ENCODE peak calls at places on chromosomes 7 and 10, in six cellular contexts. W, V, B, A, M and L are unnamed samples.

GRCh38 chr7:139948167-139948566 is 114.6 kb downstream of the PARP12 start:
- DNase-seq in B (no peak), A (no peak), M (no peak), W (no peak), V (no peak), L (no peak)

GRCh38 chr7:75650062-75650461 is 88.7 kb downstream of the HIP1 start:
- DNase-seq in M (no peak), A (no peak), B (no peak), W (no peak), V (no peak), L (peak; percentile 55)

GRCh38 chr7:112411186-112411795 is 39.0 kb upstream of the IFRD1 start:
- DNase-seq in W (peak; percentile 43), B (peak; percentile 26), M (no peak), A (no peak), V (no peak), L (peak; percentile 47)

GRCh38 chr10:130218936-130219335 is 82.7 kb downstream of the GLRX3 start:
- DNase-seq in B (no peak), M (no peak), A (no peak), W (no peak), V (no peak), L (no peak)

GRCh38 chr7:65269150-65269856 is 104.4 kb upstream of the ZNF92 start:
- DNase-seq in M (no peak), W (peak; percentile 67), A (peak; percentile 89), B (peak; percentile 80), V (peak; percentile 81), L (peak; percentile 96)

GRCh38 chr7:17779381-17779780 is 160.9 kb downstream of the SNX13 start:
- DNase-seq in A (no peak), V (no peak), W (no peak), B (no peak), M (no peak), L (no peak)

GRCh38 chr7:128266891-128267839 is 26.1 kb downstream of the LEP start:
- DNase-seq in W (peak; percentile 13), M (no peak), V (no peak), A (peak; percentile 18), B (peak; percentile 67), L (peak; percentile 66)

GRCh38 chr7:102978280-102978679 is 65.5 kb downstream of the LRRC17 start:
- DNase-seq in B (peak; percentile 74), A (no peak), V (no peak), M (no peak), W (peak; percentile 27), L (no peak)

DNA sequence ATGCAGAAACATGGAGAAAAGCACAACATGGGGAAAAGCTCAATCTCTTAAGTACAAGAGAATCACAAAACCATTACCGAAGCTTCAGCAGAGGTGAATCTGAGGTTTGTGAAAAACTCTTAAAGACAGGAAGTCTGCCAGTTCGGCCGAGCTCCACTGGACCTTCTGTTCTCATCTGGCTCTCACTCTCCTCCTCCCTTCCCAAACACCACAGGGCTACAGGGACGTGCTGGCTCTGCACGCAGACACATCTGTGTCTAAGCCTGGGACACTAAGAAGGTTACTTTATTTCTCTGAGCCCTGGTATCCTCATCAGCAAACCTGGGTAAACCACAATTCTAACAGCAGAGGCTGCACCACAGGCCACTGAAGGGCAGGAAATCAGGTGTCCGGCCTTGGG is 133.8 kb downstream of the COBL start:
- DNase-seq in W (no peak), M (no peak), V (no peak), A (no peak), B (no peak), L (no peak)
- TF ChIP-seq CTCF in W (no peak), M (no peak), V (no peak), A (no peak), B (no peak), L (no peak)

DNA sequence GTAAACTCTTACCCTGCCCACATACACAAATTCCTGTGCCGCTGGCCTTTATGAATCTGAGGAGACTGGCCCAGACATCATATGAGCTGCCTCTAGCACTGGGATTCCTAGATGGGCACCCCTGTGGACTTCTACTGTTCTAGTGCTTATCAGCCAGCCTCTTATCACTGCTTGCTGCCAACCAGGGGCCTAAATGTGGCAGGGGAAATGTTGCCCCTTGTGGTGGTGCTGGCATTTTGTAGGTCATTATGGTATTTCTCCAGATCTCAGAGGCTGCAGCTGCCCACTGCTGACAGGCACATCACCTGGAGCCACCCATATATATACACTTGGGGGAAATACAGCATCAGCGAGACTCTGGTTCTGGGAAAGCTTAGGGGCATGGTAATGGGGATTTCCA is 5.4 kb downstream of the SFR1 start:
- DNase-seq in M (no peak), B (no peak), A (no peak), V (no peak), W (no peak), L (no peak)
- TF ChIP-seq CTCF in M (no peak), B (peak; percentile 22), A (peak; percentile 40), V (peak; percentile 50), W (peak; percentile 19), L (peak; percentile 19)

GRCh38 chr10:30821994-30822692 is 192.6 kb upstream of the LYZL2 start:
- DNase-seq in B (no peak), A (no peak), V (no peak), M (no peak), W (no peak), L (no peak)
- TF ChIP-seq CTCF in B (no peak), A (no peak), V (no peak), M (no peak), W (no peak), L (no peak)

GRCh38 chr10:99975942-99976809 is 33.6 kb downstream of the DNMBP start:
- DNase-seq in B (peak; percentile 14), W (no peak), A (no peak), M (no peak), V (no peak), L (no peak)

GRCh38 chr10:99975106-99975829 is 34.5 kb downstream of the DNMBP start:
- DNase-seq in M (peak; percentile 22), W (no peak), V (peak; percentile 56), A (no peak), B (no peak), L (no peak)

GRCh38 chr10:99977916-99978315 is 31.8 kb downstream of the DNMBP start:
- DNase-seq in A (no peak), V (no peak), M (no peak), W (no peak), B (no peak), L (no peak)

GRCh38 chr10:99976886-99977391 is 32.8 kb downstream of the DNMBP start:
- DNase-seq in A (no peak), M (no peak), W (peak; percentile 59), V (no peak), B (peak; percentile 96), L (no peak)

DNA sequence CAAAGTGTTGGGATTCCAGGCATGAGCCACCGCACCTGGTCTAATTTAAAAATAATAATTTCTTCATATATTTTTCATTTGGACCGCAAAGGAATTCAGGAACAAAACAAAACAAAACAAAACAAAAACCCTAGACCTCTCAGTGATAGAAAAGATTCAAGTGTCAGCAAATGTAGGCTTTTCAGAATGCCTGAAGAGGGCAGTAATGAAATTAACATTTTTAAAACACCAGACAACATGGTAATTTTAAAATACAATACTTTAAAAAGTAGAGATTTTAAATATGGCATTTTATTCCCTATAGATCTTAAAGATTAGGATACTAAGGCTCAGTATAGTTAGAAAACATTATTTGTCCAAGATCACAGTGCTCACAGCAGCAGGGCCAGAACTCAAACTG is 36.6 kb downstream of the DNMBP start:
- DNase-seq in V (no peak), W (no peak), M (no peak), B (no peak), A (no peak), L (no peak)
- TF ChIP-seq CTCF in V (peak; percentile 33), W (peak; percentile 32), M (peak; percentile 46), B (no peak), A (peak; percentile 45), L (no peak)

DNA sequence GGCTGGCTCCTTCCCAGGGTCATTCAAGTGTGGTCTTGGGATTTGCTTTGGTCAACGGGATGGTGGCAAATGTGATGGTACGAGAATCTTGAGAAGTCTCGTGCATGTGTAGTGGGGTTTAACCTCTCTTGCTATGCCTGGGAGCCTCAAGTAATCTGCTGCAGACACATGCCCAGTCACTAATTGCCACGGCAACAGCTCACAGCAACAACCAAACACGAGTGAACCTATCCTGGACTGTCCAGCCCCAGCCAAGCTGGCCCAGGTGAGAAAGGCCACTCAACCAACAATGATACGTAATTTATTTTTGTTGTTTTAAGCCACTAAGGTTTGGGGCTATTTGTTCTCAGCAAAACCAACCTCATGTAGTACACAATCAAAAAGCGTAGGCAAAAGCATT is 38.1 kb upstream of the DDC start:
- DNase-seq in W (no peak), M (no peak), V (no peak), B (no peak), A (no peak), L (no peak)
- TF ChIP-seq CTCF in W (no peak), M (no peak), V (no peak), B (no peak), A (no peak), L (no peak)

GRCh38 chr10:92757720-92758119 is 68.0 kb downstream of the HHEX start:
- DNase-seq in M (no peak), V (no peak), B (no peak), A (no peak), W (no peak), L (no peak)

GRCh38 chr10:92758594-92758993 is 68.8 kb downstream of the HHEX start:
- DNase-seq in A (no peak), M (no peak), V (no peak), B (no peak), W (no peak), L (no peak)

GRCh38 chr10:92756233-92757065 is 66.7 kb downstream of the HHEX start:
- DNase-seq in V (peak; percentile 84), B (no peak), W (no peak), M (peak; percentile 67), A (no peak), L (no peak)

GRCh38 chr10:92755725-92756124 is 66.0 kb downstream of the HHEX start:
- DNase-seq in W (no peak), V (no peak), B (no peak), A (no peak), M (no peak), L (no peak)

DNA sequence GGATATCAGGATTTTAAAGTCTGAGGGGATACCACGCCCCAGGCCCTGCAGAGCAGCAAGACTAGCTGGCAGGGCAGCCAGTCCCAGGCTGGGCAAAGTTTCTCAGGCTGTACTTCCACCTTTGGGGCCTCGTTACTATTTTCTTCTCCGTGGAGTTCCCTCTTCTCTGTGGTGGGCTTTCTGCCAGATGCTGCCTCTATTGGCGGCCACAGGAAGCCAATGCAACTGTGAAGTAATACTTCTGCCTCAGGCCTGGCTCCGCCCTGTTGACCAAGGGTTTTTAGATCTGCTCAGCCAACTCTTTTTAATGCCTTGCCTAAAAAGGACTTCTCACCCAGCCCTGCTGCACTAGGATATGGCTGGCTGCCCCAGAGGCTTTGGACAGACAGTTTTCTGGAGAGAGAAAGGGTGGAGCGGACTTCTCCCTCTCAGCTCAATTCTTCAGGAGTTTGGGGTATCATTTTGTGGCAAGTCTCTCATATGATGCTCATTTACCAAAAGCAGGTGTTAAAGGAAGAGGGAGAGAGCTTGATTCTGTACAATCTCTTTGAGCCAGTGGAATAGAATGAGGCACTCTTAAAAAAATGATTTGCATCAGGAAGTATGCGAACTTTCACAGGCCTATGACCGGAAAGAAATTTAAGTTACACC is 67.4 kb downstream of the HHEX start:
- DNase-seq in M (peak; percentile 64), A (no peak), W (peak; percentile 50), V (peak; percentile 75), B (peak; percentile 31), L (no peak)
- TF ChIP-seq CTCF in M (peak; percentile 31), A (no peak), W (no peak), V (peak; percentile 30), B (no peak), L (no peak)